ENCODE peak calls at places on chromosomes 4 and X, in five cellular contexts. One of them, this sample, is unnamed.

GRCh38 chr4:101670897-101671296 is 119.6 kb upstream of the BANK1 start:
- DNase-seq in lower lobe of right lung: no peak
- DNase-seq in right lobe of liver: no peak
- DNase-seq in epithelial cell of esophagus: no peak
- DNase-seq in fibroblast of lung: no peak
- DNase-seq in this sample: peak; percentile 30

GRCh38 chr4:6180841-6181631 is 19.3 kb downstream of the JAKMIP1 start:
- DNase-seq in lower lobe of right lung: no peak
- DNase-seq in right lobe of liver: no peak
- DNase-seq in epithelial cell of esophagus: no peak
- DNase-seq in fibroblast of lung: no peak
- DNase-seq in this sample: no peak

GRCh38 chrX:30570505-30570904 is 7.1 kb downstream of the TASL start:
- DNase-seq in lower lobe of right lung: no peak
- DNase-seq in right lobe of liver: no peak
- DNase-seq in epithelial cell of esophagus: peak; percentile 20
- DNase-seq in fibroblast of lung: peak; percentile 33
- DNase-seq in this sample: peak; percentile 10

GRCh38 chrX:118682258-118683014 is 45.0 kb upstream of the IL13RA1 start:
- DNase-seq in lower lobe of right lung: no peak
- DNase-seq in right lobe of liver: no peak
- DNase-seq in epithelial cell of esophagus: no peak
- DNase-seq in fibroblast of lung: no peak
- DNase-seq in this sample: no peak

GRCh38 chrX:110665636-110666035 is 130.0 kb downstream of the CHRDL1 start:
- DNase-seq in lower lobe of right lung: peak; percentile 44
- DNase-seq in right lobe of liver: peak; percentile 47
- DNase-seq in epithelial cell of esophagus: peak; percentile 19
- DNase-seq in fibroblast of lung: peak; percentile 1
- DNase-seq in this sample: peak; percentile 31

GRCh38 chr4:123802933-123803332 is 406.3 kb downstream of the SPRY1 start:
- DNase-seq in lower lobe of right lung: no peak
- DNase-seq in right lobe of liver: no peak
- DNase-seq in epithelial cell of esophagus: no peak
- DNase-seq in fibroblast of lung: no peak
- DNase-seq in this sample: no peak

GRCh38 chrX:137058339-137059127 is 24.7 kb upstream of the GPR101 start:
- DNase-seq in lower lobe of right lung: no peak
- DNase-seq in right lobe of liver: no peak
- DNase-seq in epithelial cell of esophagus: no peak
- DNase-seq in fibroblast of lung: no peak
- DNase-seq in this sample: no peak

GRCh38 chr4:186758929-186759682 is 35.5 kb upstream of the FAT1 start:
- DNase-seq in lower lobe of right lung: no peak
- DNase-seq in right lobe of liver: no peak
- DNase-seq in epithelial cell of esophagus: no peak
- DNase-seq in fibroblast of lung: no peak
- DNase-seq in this sample: no peak

GRCh38 chr4:113760852-113761681 is 471 bp downstream of the CAMK2D start:
- DNase-seq in lower lobe of right lung: peak; percentile 89
- DNase-seq in right lobe of liver: peak; percentile 91
- DNase-seq in epithelial cell of esophagus: peak; percentile 52
- DNase-seq in fibroblast of lung: peak; percentile 86
- DNase-seq in this sample: peak; percentile 83

GRCh38 chr4:183118585-183118984 is 19.5 kb downstream of the WWC2 start:
- DNase-seq in lower lobe of right lung: no peak
- DNase-seq in right lobe of liver: no peak
- DNase-seq in epithelial cell of esophagus: peak; percentile 64
- DNase-seq in fibroblast of lung: peak; percentile 68
- DNase-seq in this sample: peak; percentile 96

GRCh38 chrX:33160273-33160672 is 51.1 kb downstream of the DMD start:
- DNase-seq in lower lobe of right lung: no peak
- DNase-seq in right lobe of liver: no peak
- DNase-seq in epithelial cell of esophagus: peak; percentile 66
- DNase-seq in fibroblast of lung: no peak
- DNase-seq in this sample: no peak

GRCh38 chr4:3847211-3847940 is 81.2 kb downstream of the ADRA2C start:
- DNase-seq in lower lobe of right lung: no peak
- DNase-seq in right lobe of liver: no peak
- DNase-seq in epithelial cell of esophagus: no peak
- DNase-seq in fibroblast of lung: no peak
- DNase-seq in this sample: no peak

GRCh38 chr4:3848323-3848722 is 82.1 kb downstream of the ADRA2C start:
- DNase-seq in lower lobe of right lung: no peak
- DNase-seq in right lobe of liver: no peak
- DNase-seq in epithelial cell of esophagus: no peak
- DNase-seq in fibroblast of lung: no peak
- DNase-seq in this sample: no peak

GRCh38 chr4:3845744-3846429 is 79.7 kb downstream of the ADRA2C start:
- DNase-seq in lower lobe of right lung: no peak
- DNase-seq in right lobe of liver: no peak
- DNase-seq in epithelial cell of esophagus: no peak
- DNase-seq in fibroblast of lung: no peak
- DNase-seq in this sample: no peak

GRCh38 chr4:3849140-3849539 is 83.0 kb downstream of the ADRA2C start:
- DNase-seq in lower lobe of right lung: no peak
- DNase-seq in right lobe of liver: no peak
- DNase-seq in epithelial cell of esophagus: no peak
- DNase-seq in fibroblast of lung: no peak
- DNase-seq in this sample: no peak

GRCh38 chr4:3845094-3845743 is 79.0 kb downstream of the ADRA2C start:
- DNase-seq in lower lobe of right lung: no peak
- DNase-seq in right lobe of liver: no peak
- DNase-seq in epithelial cell of esophagus: no peak
- DNase-seq in fibroblast of lung: no peak
- DNase-seq in this sample: no peak
- TF ChIP-seq CTCF in lower lobe of right lung: no peak
- TF ChIP-seq CTCF in right lobe of liver: no peak
- TF ChIP-seq CTCF in epithelial cell of esophagus: no peak
- TF ChIP-seq CTCF in fibroblast of lung: no peak
- TF ChIP-seq CTCF in this sample: no peak

DNA sequence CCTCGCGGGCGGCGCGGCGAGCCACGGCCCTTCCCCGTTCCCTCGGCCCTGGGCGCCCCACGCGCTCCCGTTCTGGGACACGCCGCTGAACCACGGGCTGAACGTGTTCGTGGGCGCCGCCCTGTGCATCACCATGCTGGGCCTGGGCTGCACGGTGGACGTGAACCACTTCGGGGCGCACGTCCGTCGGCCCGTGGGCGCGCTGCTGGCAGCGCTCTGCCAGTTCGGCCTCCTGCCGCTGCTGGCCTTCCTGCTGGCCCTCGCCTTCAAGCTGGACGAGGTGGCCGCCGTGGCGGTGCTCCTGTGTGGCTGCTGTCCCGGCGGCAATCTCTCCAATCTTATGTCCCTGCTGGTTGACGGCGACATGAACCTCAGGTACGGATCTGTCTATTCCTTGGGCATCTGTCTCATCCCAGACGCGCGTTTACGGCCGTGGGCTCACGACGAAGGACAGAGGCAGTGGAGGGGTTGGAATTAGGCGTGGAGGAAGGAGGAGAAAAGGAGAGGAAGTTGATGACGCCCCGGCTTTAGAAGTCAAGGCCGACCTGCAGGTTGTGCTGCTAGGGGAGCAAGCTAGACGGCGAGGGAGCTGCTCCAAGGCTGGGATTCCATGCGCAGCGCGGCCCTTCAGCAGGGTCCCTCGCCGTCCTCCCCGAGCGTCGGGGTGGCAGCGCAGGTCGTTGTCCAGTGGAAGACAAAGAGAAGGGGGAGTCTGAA is 792 bp downstream of the SLC10A4 start:
- DNase-seq in lower lobe of right lung: peak; percentile 49
- DNase-seq in right lobe of liver: no peak
- DNase-seq in epithelial cell of esophagus: no peak
- DNase-seq in fibroblast of lung: no peak
- DNase-seq in this sample: no peak
- H3K4me3 ChIP-seq in lower lobe of right lung: peak overlapping the region; percentile 45
- H3K4me3 ChIP-seq in right lobe of liver: no peak overlapping the region
- H3K4me3 ChIP-seq in epithelial cell of esophagus: no peak overlapping the region
- H3K4me3 ChIP-seq in fibroblast of lung: no peak overlapping the region
- H3K4me3 ChIP-seq in this sample: no peak overlapping the region

GRCh38 chrX:131762802-131763234 is 218.9 kb downstream of the OR13H1 start:
- DNase-seq in lower lobe of right lung: no peak
- DNase-seq in right lobe of liver: no peak
- DNase-seq in epithelial cell of esophagus: no peak
- DNase-seq in fibroblast of lung: no peak
- DNase-seq in this sample: peak; percentile 5
- TF ChIP-seq CTCF in lower lobe of right lung: no peak
- TF ChIP-seq CTCF in right lobe of liver: peak; percentile 55
- TF ChIP-seq CTCF in epithelial cell of esophagus: no peak
- TF ChIP-seq CTCF in fibroblast of lung: no peak
- TF ChIP-seq CTCF in this sample: no peak

GRCh38 chrX:40096395-40097091 is 1.2 kb downstream of the BCOR start:
- DNase-seq in lower lobe of right lung: peak; percentile 62
- DNase-seq in right lobe of liver: peak; percentile 55
- DNase-seq in epithelial cell of esophagus: no peak
- DNase-seq in fibroblast of lung: peak; percentile 39
- DNase-seq in this sample: no peak
- H3K4me3 ChIP-seq in lower lobe of right lung: peak overlapping the region; percentile 74
- H3K4me3 ChIP-seq in right lobe of liver: peak overlapping the region; percentile 65
- H3K4me3 ChIP-seq in epithelial cell of esophagus: peak overlapping the region; percentile 57
- H3K4me3 ChIP-seq in fibroblast of lung: peak overlapping the region; percentile 55
- H3K4me3 ChIP-seq in this sample: peak overlapping the region; percentile 62

GRCh38 chr4:55010550-55010949 is 114.8 kb downstream of the KDR start:
- DNase-seq in lower lobe of right lung: no peak
- DNase-seq in right lobe of liver: no peak
- DNase-seq in epithelial cell of esophagus: no peak
- DNase-seq in fibroblast of lung: no peak
- DNase-seq in this sample: no peak
- TF ChIP-seq CTCF in lower lobe of right lung: no peak
- TF ChIP-seq CTCF in right lobe of liver: no peak
- TF ChIP-seq CTCF in epithelial cell of esophagus: no peak
- TF ChIP-seq CTCF in fibroblast of lung: no peak
- TF ChIP-seq CTCF in this sample: no peak

This sample was measured in AG10803.